ENCODE peak calls at places on chromosome 2, in seven cellular contexts. K is RWPE2; Y is fibroblast of lung; N is left lung; L is adrenal gland; F is mesenchymal stem cell; H is CD8-positive, alpha-beta T cell. M is an unnamed sample. For H3K27me3, the result is how much of the 10 kb centered on the place peaks cover.

GRCh38 chr2:64904405-64905329 is 84.5 kb upstream of the SLC1A4 start:
- DNase-seq in K (no peak), Y (no peak), N (no peak), L (no peak), F (no peak), H (no peak), M (no peak)

GRCh38 chr2:53053958-53054357 is 713.6 kb upstream of the CHAC2 start:
- DNase-seq in K (no peak), Y (no peak), N (no peak), L (no peak), F (no peak), H (no peak), M (no peak)

GRCh38 chr2:225117061-225117716 is 74.9 kb upstream of the DOCK10 start:
- DNase-seq in K (no peak), Y (peak), N (no peak), L (no peak), F (no peak), H (no peak), M (no peak)

GRCh38 chr2:225779829-225780228 is 380.3 kb downstream of the NYAP2 start:
- DNase-seq in K (no peak), Y (no peak), N (no peak), L (no peak), F (no peak), H (no peak), M (no peak)

GRCh38 chr2:8094571-8094970 is 587.3 kb upstream of the ID2 start:
- DNase-seq in K (no peak), Y (no peak), N (peak), L (no peak), F (peak), H (no peak), M (no peak)

GRCh38 chr2:221521261-221521845 is 50.8 kb downstream of the EPHA4 start:
- DNase-seq in K (no peak), Y (no peak), N (no peak), L (no peak), F (no peak), H (no peak), M (no peak)

GRCh38 chr2:119435953-119436297 is 4.3 kb downstream of the TMEM37 start:
- DNase-seq in K (no peak), Y (no peak), N (no peak), L (no peak), F (no peak), H (no peak), M (no peak)

GRCh38 chr2:37378411-37378810 is 34.0 kb downstream of the QPCT start:
- DNase-seq in K (no peak), Y (peak), N (no peak), L (no peak), F (peak), H (no peak), M (no peak)

GRCh38 chr2:174063492-174064092 is 98.4 kb upstream of the SP3 start:
- DNase-seq in K (no peak), Y (no peak), N (no peak), L (no peak), F (no peak), H (no peak), M (no peak)

GRCh38 chr2:10814571-10815331 is 2.2 kb upstream of the PDIA6 start:
- DNase-seq in K (no peak), Y (no peak), N (no peak), L (peak), F (no peak), H (no peak), M (no peak)

GRCh38 chr2:173831312-173832229 is 133.6 kb downstream of the SP3 start:
- DNase-seq in K (no peak), Y (peak), N (no peak), L (peak), F (peak), H (no peak), M (no peak)

GRCh38 chr2:128742467-128742866 is 423.8 kb upstream of the HS6ST1 start:
- DNase-seq in K (no peak), Y (no peak), N (no peak), L (no peak), F (no peak), H (no peak), M (no peak)

GRCh38 chr2:108988796-108989713 is at the start of gene EDAR:
- DNase-seq in K (no peak), Y (peak), N (no peak), L (peak), F (peak), H (peak), M (peak)
- H3K27me3 ChIP-seq in K (under half), Y (under half), N (under half), L (under half), F (half or more), H (under half), M (under half)

DNA sequence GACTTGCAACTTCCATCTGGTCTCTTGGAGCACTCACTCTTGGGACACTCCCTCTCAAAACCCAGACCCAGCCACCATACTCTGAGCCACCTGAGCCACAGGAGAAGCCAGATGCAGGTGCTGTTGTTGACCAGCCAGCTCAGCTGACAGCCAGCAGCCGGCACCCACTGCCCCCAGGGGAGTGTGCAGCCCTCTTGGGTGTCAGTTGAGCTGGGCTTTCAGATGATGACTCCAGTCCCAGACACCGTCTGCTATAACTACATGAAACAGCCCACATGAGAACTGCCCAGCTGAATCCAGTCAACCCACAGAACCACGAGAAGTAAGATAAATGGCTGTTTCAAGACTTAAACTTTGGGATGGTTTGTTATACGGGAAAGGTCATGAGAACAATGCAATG is 10.7 kb upstream of the IGFBP2 start:
- DNase-seq in K (no peak), Y (no peak), N (no peak), L (no peak), F (no peak), H (no peak), M (no peak)
- H3K27me3 ChIP-seq in K (under half), Y (under half), N (under half), L (under half), F (under half), H (under half), M (under half)

DNA sequence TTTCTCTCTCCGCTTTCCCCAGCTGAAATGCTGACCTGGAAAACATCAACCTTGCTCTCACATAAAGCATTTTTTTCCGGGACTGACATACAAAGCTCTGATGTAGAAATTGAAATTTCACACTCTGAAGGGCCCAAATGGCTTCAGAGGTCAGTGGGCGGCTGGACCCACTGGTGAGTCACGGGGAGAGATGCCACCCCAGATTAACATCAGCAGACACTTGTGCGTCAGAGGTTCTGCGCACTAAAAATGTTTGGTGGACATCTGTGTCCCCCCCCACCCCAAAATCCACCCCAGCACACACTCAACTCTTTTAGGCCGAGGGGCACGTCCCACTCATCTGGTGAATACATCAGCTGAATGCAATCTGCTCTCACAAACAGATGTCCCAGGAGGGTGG is 208.9 kb downstream of the ASB1 start:
- DNase-seq in K (no peak), Y (peak), N (no peak), L (no peak), F (peak), H (no peak), M (no peak)
- H3K27me3 ChIP-seq in K (under half), Y (under half), N (under half), L (under half), F (under half), H (under half), M (under half)

GRCh38 chr2:217160978-217161973 is 301.4 kb upstream of the TNP1 start:
- DNase-seq in K (no peak), Y (no peak), N (no peak), L (no peak), F (peak), H (no peak), M (no peak)

GRCh38 chr2:217164008-217164407 is 304.1 kb upstream of the TNP1 start:
- DNase-seq in K (no peak), Y (no peak), N (no peak), L (no peak), F (no peak), H (no peak), M (no peak)

GRCh38 chr2:217160103-217160502 is 300.2 kb upstream of the TNP1 start:
- DNase-seq in K (no peak), Y (no peak), N (no peak), L (no peak), F (peak), H (no peak), M (no peak)

GRCh38 chr2:217165547-217165946 is 305.7 kb upstream of the TNP1 start:
- DNase-seq in K (no peak), Y (no peak), N (no peak), L (no peak), F (no peak), H (no peak), M (no peak)

GRCh38 chr2:217162533-217162932 is 302.7 kb upstream of the TNP1 start:
- DNase-seq in K (no peak), Y (peak), N (no peak), L (no peak), F (peak), H (no peak), M (no peak)
- H3K27me3 ChIP-seq in K (under half), Y (under half), N (under half), L (under half), F (under half), H (under half), M (under half)

GRCh38 chr2:9360110-9360509 is 63.2 kb downstream of the ITGB1BP1 start:
- DNase-seq in K (no peak), Y (no peak), N (no peak), L (no peak), F (no peak), H (no peak), M (no peak)

GRCh38 chr2:9356336-9356735 is 67.0 kb downstream of the ITGB1BP1 start:
- DNase-seq in K (no peak), Y (no peak), N (no peak), L (no peak), F (no peak), H (no peak), M (no peak)

GRCh38 chr2:9358846-9359245 is 64.5 kb downstream of the ITGB1BP1 start:
- DNase-seq in K (no peak), Y (no peak), N (no peak), L (no peak), F (no peak), H (no peak), M (no peak)

GRCh38 chr2:9360701-9361100 is 62.6 kb downstream of the ITGB1BP1 start:
- DNase-seq in K (no peak), Y (no peak), N (no peak), L (no peak), F (no peak), H (no peak), M (no peak)

GRCh38 chr2:9359463-9359862 is 63.9 kb downstream of the ITGB1BP1 start:
- DNase-seq in K (no peak), Y (no peak), N (no peak), L (no peak), F (no peak), H (no peak), M (no peak)
- H3K27me3 ChIP-seq in K (under half), Y (under half), N (under half), L (under half), F (under half), H (under half), M (under half)

GRCh38 chr2:96131818-96132745 is 6.2 kb downstream of the ASTL start:
- DNase-seq in K (no peak), Y (no peak), N (peak), L (no peak), F (no peak), H (no peak), M (no peak)

GRCh38 chr2:96136123-96136720 is 2.1 kb downstream of the ASTL start:
- DNase-seq in K (no peak), Y (no peak), N (peak), L (no peak), F (no peak), H (no peak), M (no peak)

GRCh38 chr2:96135171-96135570 is 3.1 kb downstream of the ASTL start:
- DNase-seq in K (no peak), Y (no peak), N (peak), L (no peak), F (no peak), H (no peak), M (no peak)

GRCh38 chr2:96135621-96136020 is 2.7 kb downstream of the ASTL start:
- DNase-seq in K (no peak), Y (no peak), N (peak), L (no peak), F (no peak), H (no peak), M (no peak)

GRCh38 chr2:96134421-96134820 is 3.9 kb downstream of the ASTL start:
- DNase-seq in K (no peak), Y (no peak), N (peak), L (no peak), F (no peak), H (no peak), M (no peak)
- H3K27me3 ChIP-seq in K (under half), Y (under half), N (under half), L (under half), F (half or more), H (under half), M (under half)

GRCh38 chr2:118272391-118272790 is 184.1 kb downstream of the INSIG2 start:
- DNase-seq in K (no peak), Y (no peak), N (no peak), L (peak), F (no peak), H (no peak), M (no peak)
- H3K27me3 ChIP-seq in K (under half), Y (under half), N (under half), L (under half), F (under half), H (under half), M (under half)

GRCh38 chr2:107986278-107987217 is at the start of gene SLC5A7:
- DNase-seq in K (no peak), Y (no peak), N (peak), L (no peak), F (no peak), H (no peak), M (no peak)

GRCh38 chr2:107988108-107988507 is 1.8 kb downstream of the SLC5A7 start:
- DNase-seq in K (no peak), Y (no peak), N (peak), L (no peak), F (no peak), H (no peak), M (no peak)

GRCh38 chr2:107989445-107989844 is 3.1 kb downstream of the SLC5A7 start:
- DNase-seq in K (no peak), Y (no peak), N (no peak), L (no peak), F (no peak), H (no peak), M (no peak)

DNA sequence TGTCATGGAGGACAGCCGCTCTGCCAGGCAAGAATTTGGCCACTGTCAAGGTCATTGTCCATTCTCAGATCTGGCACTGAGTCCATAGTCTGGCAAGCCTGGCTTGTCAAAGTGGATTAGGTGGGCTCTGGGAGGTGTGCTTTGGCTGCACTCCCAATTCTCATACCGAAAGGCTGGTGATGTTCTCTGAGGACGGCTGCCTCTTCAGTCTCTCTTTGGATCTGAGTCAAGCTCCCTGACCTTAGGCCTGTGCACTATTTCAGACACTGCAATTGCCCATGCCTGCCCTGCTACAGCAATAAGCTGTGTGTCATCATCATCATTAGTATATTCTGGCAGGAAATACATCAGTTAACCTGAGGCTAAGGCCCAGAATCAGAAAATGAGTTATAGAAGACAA is 1.7 kb upstream of the SLC5A7 start:
- DNase-seq in K (no peak), Y (no peak), N (no peak), L (no peak), F (no peak), H (no peak), M (no peak)
- H3K27me3 ChIP-seq in K (under half), Y (under half), N (under half), L (under half), F (under half), H (under half), M (under half)

DNA sequence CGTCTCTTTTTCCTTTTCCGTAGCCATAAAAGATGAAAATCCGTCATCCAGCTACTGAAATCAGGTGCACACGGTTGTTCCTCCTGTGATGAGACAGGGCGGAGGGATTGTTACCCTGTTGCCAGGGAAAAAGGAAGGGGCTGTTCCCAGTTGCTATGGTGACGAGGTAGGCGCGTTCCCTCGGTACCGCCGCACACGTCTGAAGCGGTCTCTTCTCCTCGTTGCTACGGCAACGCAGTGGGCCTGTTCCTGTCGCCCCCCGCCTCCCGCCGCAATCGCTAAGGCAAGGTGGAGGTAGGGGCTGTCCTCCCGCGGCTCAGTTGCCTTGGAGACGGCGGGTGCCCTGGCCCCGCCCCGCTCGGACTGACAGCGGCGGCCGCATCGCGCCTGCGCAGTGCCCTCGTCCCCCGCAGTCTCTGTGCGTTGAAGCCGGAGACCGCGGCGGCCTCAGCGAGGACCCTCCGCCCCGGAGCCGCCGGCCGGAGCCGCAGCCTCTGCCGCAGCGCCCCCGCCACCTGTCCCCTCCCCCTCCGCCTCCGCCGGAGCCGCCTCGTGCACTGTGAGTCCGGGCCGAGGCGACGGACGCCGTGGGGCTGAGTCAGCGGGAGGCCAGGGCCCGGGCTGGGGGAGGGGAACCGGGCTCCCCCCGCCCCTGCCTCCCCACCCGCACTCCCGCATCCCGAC is at the start of gene MAPRE3:
- DNase-seq in K (peak), Y (peak), N (peak), L (peak), F (peak), H (peak), M (peak)
- H3K27me3 ChIP-seq in K (under half), Y (under half), N (under half), L (under half), F (under half), H (under half), M (under half)

DNA sequence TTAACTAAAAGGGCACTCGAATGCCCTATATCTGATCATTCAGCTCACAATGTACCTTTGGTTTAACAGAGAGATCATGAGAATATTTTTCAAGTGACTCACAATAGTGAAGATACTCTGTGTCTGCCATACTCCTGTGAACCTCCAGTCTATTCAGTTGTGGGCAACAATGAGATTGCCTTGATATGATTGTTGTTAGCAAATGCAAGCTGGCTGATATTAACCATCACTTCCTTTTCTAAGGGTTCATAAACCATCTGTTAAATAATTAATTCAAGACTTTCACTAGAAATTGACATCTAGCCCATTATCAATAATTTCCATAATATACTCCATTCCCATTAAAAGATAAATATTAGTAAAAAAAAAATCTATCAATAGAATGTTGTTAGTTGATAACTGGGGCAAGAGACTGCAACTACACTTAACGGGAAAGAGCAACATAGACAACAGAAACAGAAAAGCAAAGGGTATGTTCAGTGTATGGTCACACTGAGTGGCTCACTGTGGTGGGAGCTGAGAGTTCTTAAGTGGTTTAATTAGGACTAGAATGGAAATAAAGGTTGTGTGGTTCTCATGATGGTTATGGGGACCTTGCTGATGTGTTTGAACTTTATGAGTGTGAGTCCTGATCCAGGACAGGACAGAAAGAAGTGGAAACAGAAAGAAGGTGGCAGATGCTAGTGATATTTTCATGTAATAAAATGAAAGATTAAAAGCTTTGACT is 11.9 kb downstream of the IL18RAP start:
- DNase-seq in K (no peak), Y (no peak), N (no peak), L (no peak), F (no peak), H (no peak), M (no peak)
- H3K27me3 ChIP-seq in K (under half), Y (under half), N (under half), L (under half), F (under half), H (under half), M (under half)